ENCODE peak calls at places on chromosomes 11 and 22, in six cellular contexts. One of them, this sample, is unnamed.

GRCh38 chr22:26380072-26380471 is 49.0 kb upstream of the ASPHD2 start:
- DNase-seq in lung: no peak
- DNase-seq in fibroblast of mammary gland: no peak
- DNase-seq in A549: no peak
- DNase-seq in foreskin fibroblast: no peak
- DNase-seq in activated CD8-positive, alpha-beta T cell treated with anti-CD3 and anti-CD28 coated beads for 36 hours: no peak
- DNase-seq in this sample: no peak

GRCh38 chr11:15912825-15913224 is 443.5 kb downstream of the SOX6 start:
- DNase-seq in lung: no peak
- DNase-seq in fibroblast of mammary gland: no peak
- DNase-seq in A549: no peak
- DNase-seq in foreskin fibroblast: no peak
- DNase-seq in activated CD8-positive, alpha-beta T cell treated with anti-CD3 and anti-CD28 coated beads for 36 hours: no peak
- DNase-seq in this sample: no peak

GRCh38 chr22:30457964-30458363 is 13.9 kb downstream of the SEC14L3 start:
- DNase-seq in lung: no peak
- DNase-seq in fibroblast of mammary gland: peak
- DNase-seq in A549: no peak
- DNase-seq in foreskin fibroblast: peak
- DNase-seq in activated CD8-positive, alpha-beta T cell treated with anti-CD3 and anti-CD28 coated beads for 36 hours: no peak
- DNase-seq in this sample: no peak

GRCh38 chr11:123082977-123083376 is 21.0 kb upstream of the HSPA8 start:
- DNase-seq in lung: no peak
- DNase-seq in fibroblast of mammary gland: no peak
- DNase-seq in A549: no peak
- DNase-seq in foreskin fibroblast: no peak
- DNase-seq in activated CD8-positive, alpha-beta T cell treated with anti-CD3 and anti-CD28 coated beads for 36 hours: no peak
- DNase-seq in this sample: no peak

GRCh38 chr11:36452231-36452630 is 57.8 kb downstream of the TRAF6 start:
- DNase-seq in lung: no peak
- DNase-seq in fibroblast of mammary gland: no peak
- DNase-seq in A549: no peak
- DNase-seq in foreskin fibroblast: no peak
- DNase-seq in activated CD8-positive, alpha-beta T cell treated with anti-CD3 and anti-CD28 coated beads for 36 hours: peak
- DNase-seq in this sample: no peak

GRCh38 chr22:20803696-20804324 is 29.9 kb downstream of the SERPIND1 start:
- DNase-seq in lung: no peak
- DNase-seq in fibroblast of mammary gland: peak
- DNase-seq in A549: peak
- DNase-seq in foreskin fibroblast: peak
- DNase-seq in activated CD8-positive, alpha-beta T cell treated with anti-CD3 and anti-CD28 coated beads for 36 hours: peak
- DNase-seq in this sample: no peak

GRCh38 chr11:115944596-115944995 is 440.4 kb upstream of the CADM1 start:
- DNase-seq in lung: no peak
- DNase-seq in fibroblast of mammary gland: no peak
- DNase-seq in A549: no peak
- DNase-seq in foreskin fibroblast: no peak
- DNase-seq in activated CD8-positive, alpha-beta T cell treated with anti-CD3 and anti-CD28 coated beads for 36 hours: no peak
- DNase-seq in this sample: no peak

GRCh38 chr11:16133867-16134266 is 222.5 kb downstream of the SOX6 start:
- DNase-seq in lung: no peak
- DNase-seq in fibroblast of mammary gland: peak
- DNase-seq in A549: no peak
- DNase-seq in foreskin fibroblast: no peak
- DNase-seq in activated CD8-positive, alpha-beta T cell treated with anti-CD3 and anti-CD28 coated beads for 36 hours: no peak
- DNase-seq in this sample: no peak

GRCh38 chr22:49627217-49628181 is 200.2 kb downstream of the BRD1 start:
- DNase-seq in lung: no peak
- DNase-seq in fibroblast of mammary gland: no peak
- DNase-seq in A549: no peak
- DNase-seq in foreskin fibroblast: no peak
- DNase-seq in activated CD8-positive, alpha-beta T cell treated with anti-CD3 and anti-CD28 coated beads for 36 hours: no peak
- DNase-seq in this sample: no peak

GRCh38 chr22:28021998-28022660 is 103.1 kb upstream of the PITPNB start:
- DNase-seq in lung: no peak
- DNase-seq in fibroblast of mammary gland: no peak
- DNase-seq in A549: no peak
- DNase-seq in foreskin fibroblast: no peak
- DNase-seq in activated CD8-positive, alpha-beta T cell treated with anti-CD3 and anti-CD28 coated beads for 36 hours: no peak
- DNase-seq in this sample: no peak

GRCh38 chr22:29830585-29830984 is 7.5 kb downstream of the ASCC2 start:
- DNase-seq in lung: no peak
- DNase-seq in fibroblast of mammary gland: peak
- DNase-seq in A549: no peak
- DNase-seq in foreskin fibroblast: no peak
- DNase-seq in activated CD8-positive, alpha-beta T cell treated with anti-CD3 and anti-CD28 coated beads for 36 hours: no peak
- DNase-seq in this sample: no peak

GRCh38 chr11:23010790-23011340 is 150.6 kb upstream of the CCDC179 start:
- DNase-seq in lung: no peak
- DNase-seq in fibroblast of mammary gland: no peak
- DNase-seq in A549: no peak
- DNase-seq in foreskin fibroblast: no peak
- DNase-seq in activated CD8-positive, alpha-beta T cell treated with anti-CD3 and anti-CD28 coated beads for 36 hours: no peak
- DNase-seq in this sample: no peak

GRCh38 chr11:76789443-76789719 is 6.2 kb downstream of the TSKU start:
- DNase-seq in lung: no peak
- DNase-seq in fibroblast of mammary gland: no peak
- DNase-seq in A549: no peak
- DNase-seq in foreskin fibroblast: no peak
- DNase-seq in activated CD8-positive, alpha-beta T cell treated with anti-CD3 and anti-CD28 coated beads for 36 hours: no peak
- DNase-seq in this sample: no peak

GRCh38 chr11:6686006-6686405 is 2.9 kb upstream of the MRPL17 start:
- DNase-seq in lung: no peak
- DNase-seq in fibroblast of mammary gland: peak
- DNase-seq in A549: no peak
- DNase-seq in foreskin fibroblast: no peak
- DNase-seq in activated CD8-positive, alpha-beta T cell treated with anti-CD3 and anti-CD28 coated beads for 36 hours: no peak
- DNase-seq in this sample: no peak

GRCh38 chr11:126837581-126837980 is 163.0 kb downstream of the KIRREL3 start:
- DNase-seq in lung: no peak
- DNase-seq in fibroblast of mammary gland: no peak
- DNase-seq in A549: no peak
- DNase-seq in foreskin fibroblast: no peak
- DNase-seq in activated CD8-positive, alpha-beta T cell treated with anti-CD3 and anti-CD28 coated beads for 36 hours: no peak
- DNase-seq in this sample: no peak

GRCh38 chr11:125070699-125071254 is 7.7 kb downstream of the SLC37A2 start:
- DNase-seq in lung: peak
- DNase-seq in fibroblast of mammary gland: peak
- DNase-seq in A549: no peak
- DNase-seq in foreskin fibroblast: peak
- DNase-seq in activated CD8-positive, alpha-beta T cell treated with anti-CD3 and anti-CD28 coated beads for 36 hours: peak
- DNase-seq in this sample: no peak

GRCh38 chr11:46345131-46345597 is 2.1 kb upstream of the DGKZ start:
- DNase-seq in lung: peak
- DNase-seq in fibroblast of mammary gland: no peak
- DNase-seq in A549: no peak
- DNase-seq in foreskin fibroblast: no peak
- DNase-seq in activated CD8-positive, alpha-beta T cell treated with anti-CD3 and anti-CD28 coated beads for 36 hours: peak
- DNase-seq in this sample: no peak

DNA sequence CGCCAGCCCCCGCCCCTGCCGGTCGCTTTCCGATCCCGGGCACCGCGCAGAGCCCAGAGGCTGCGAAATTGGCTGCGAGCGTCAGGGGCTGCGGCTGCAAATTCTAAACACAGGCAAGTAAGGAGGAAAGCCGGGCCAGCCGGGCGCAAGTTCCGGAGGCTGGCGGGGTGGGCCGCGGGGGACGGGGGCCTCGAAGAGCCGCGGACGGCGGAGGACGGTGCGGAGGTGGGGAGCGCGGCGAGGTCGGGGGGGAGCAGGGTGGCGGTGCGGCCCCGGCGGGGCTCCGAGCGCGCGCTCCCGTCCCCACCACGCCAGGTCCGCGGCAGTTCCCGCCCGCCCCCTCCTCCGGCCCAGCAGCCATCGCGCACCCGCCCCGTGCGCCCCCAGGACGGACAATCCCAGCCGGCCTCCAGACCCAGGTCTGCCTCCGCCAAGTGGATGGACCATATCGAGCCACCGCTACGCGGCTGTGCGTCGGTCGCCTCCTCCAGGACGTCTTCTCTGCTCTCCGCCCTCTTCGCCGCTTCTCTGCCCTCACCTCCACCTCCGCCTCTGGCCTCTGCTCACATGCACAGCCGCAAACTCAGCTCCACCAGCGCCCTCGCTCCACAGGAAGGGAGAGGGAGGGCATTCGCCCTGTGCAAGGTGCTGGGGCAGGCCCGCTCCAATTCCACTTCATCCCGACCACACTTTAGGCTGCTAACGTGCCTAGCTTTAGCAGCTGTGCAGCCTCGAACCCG is 7.2 kb downstream of the ELFN2 start:
- DNase-seq in lung: no peak
- DNase-seq in fibroblast of mammary gland: no peak
- DNase-seq in A549: no peak
- DNase-seq in foreskin fibroblast: no peak
- DNase-seq in activated CD8-positive, alpha-beta T cell treated with anti-CD3 and anti-CD28 coated beads for 36 hours: peak
- DNase-seq in this sample: no peak
- TF ChIP-seq CTCF in lung: no peak
- TF ChIP-seq CTCF in fibroblast of mammary gland: no peak
- TF ChIP-seq CTCF in A549: no peak
- TF ChIP-seq CTCF in foreskin fibroblast: no peak
- TF ChIP-seq CTCF in activated CD8-positive, alpha-beta T cell treated with anti-CD3 and anti-CD28 coated beads for 36 hours: no peak
- TF ChIP-seq CTCF in this sample: no peak

GRCh38 chr11:60625262-60625661 is 74.2 kb upstream of the MS4A8 start:
- DNase-seq in lung: no peak
- DNase-seq in fibroblast of mammary gland: peak
- DNase-seq in A549: peak
- DNase-seq in foreskin fibroblast: no peak
- DNase-seq in activated CD8-positive, alpha-beta T cell treated with anti-CD3 and anti-CD28 coated beads for 36 hours: peak
- DNase-seq in this sample: no peak
- TF ChIP-seq CTCF in lung: no peak
- TF ChIP-seq CTCF in fibroblast of mammary gland: peak
- TF ChIP-seq CTCF in A549: no peak
- TF ChIP-seq CTCF in foreskin fibroblast: no peak
- TF ChIP-seq CTCF in activated CD8-positive, alpha-beta T cell treated with anti-CD3 and anti-CD28 coated beads for 36 hours: no peak
- TF ChIP-seq CTCF in this sample: peak

GRCh38 chr22:37472418-37473006 is 13.7 kb downstream of the MFNG start:
- DNase-seq in lung: no peak
- DNase-seq in fibroblast of mammary gland: peak
- DNase-seq in A549: peak
- DNase-seq in foreskin fibroblast: no peak
- DNase-seq in activated CD8-positive, alpha-beta T cell treated with anti-CD3 and anti-CD28 coated beads for 36 hours: peak
- DNase-seq in this sample: no peak
- TF ChIP-seq CTCF in lung: no peak
- TF ChIP-seq CTCF in fibroblast of mammary gland: peak
- TF ChIP-seq CTCF in A549: peak
- TF ChIP-seq CTCF in foreskin fibroblast: peak
- TF ChIP-seq CTCF in activated CD8-positive, alpha-beta T cell treated with anti-CD3 and anti-CD28 coated beads for 36 hours: peak
- TF ChIP-seq CTCF in this sample: peak

DNA sequence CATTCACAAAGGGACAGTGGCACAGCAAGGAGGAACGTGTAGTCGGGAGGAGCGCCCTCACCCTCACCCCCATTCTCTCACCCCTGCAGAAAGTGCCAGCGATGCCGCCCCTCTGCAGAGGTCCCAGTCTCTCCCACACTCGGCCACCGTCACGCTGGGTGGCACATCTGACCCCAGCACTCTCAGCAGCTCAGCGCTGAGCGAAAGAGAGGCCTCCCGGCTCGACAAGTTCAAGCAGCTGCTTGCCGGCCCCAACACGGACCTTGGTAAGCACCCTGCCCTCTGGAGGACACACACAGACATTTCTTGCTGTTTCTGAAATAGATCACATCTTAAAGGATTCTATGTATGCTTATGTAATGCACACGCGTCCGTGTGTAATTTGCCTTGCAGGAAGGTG is 34.9 kb downstream of the TBC1D22A start:
- DNase-seq in lung: no peak
- DNase-seq in fibroblast of mammary gland: peak
- DNase-seq in A549: peak
- DNase-seq in foreskin fibroblast: peak
- DNase-seq in activated CD8-positive, alpha-beta T cell treated with anti-CD3 and anti-CD28 coated beads for 36 hours: no peak
- DNase-seq in this sample: no peak
- TF ChIP-seq CTCF in lung: no peak
- TF ChIP-seq CTCF in fibroblast of mammary gland: peak
- TF ChIP-seq CTCF in A549: peak
- TF ChIP-seq CTCF in foreskin fibroblast: peak
- TF ChIP-seq CTCF in activated CD8-positive, alpha-beta T cell treated with anti-CD3 and anti-CD28 coated beads for 36 hours: no peak
- TF ChIP-seq CTCF in this sample: no peak

GRCh38 chr11:67695606-67696005 is 21.2 kb upstream of the ALDH3B2 start:
- DNase-seq in lung: no peak
- DNase-seq in fibroblast of mammary gland: no peak
- DNase-seq in A549: no peak
- DNase-seq in foreskin fibroblast: no peak
- DNase-seq in activated CD8-positive, alpha-beta T cell treated with anti-CD3 and anti-CD28 coated beads for 36 hours: no peak
- DNase-seq in this sample: no peak

GRCh38 chr11:67687986-67688385 is 13.6 kb upstream of the ALDH3B2 start:
- DNase-seq in lung: no peak
- DNase-seq in fibroblast of mammary gland: no peak
- DNase-seq in A549: no peak
- DNase-seq in foreskin fibroblast: no peak
- DNase-seq in activated CD8-positive, alpha-beta T cell treated with anti-CD3 and anti-CD28 coated beads for 36 hours: no peak
- DNase-seq in this sample: no peak

GRCh38 chr11:67689178-67689577 is 14.8 kb upstream of the ALDH3B2 start:
- DNase-seq in lung: no peak
- DNase-seq in fibroblast of mammary gland: no peak
- DNase-seq in A549: no peak
- DNase-seq in foreskin fibroblast: no peak
- DNase-seq in activated CD8-positive, alpha-beta T cell treated with anti-CD3 and anti-CD28 coated beads for 36 hours: peak
- DNase-seq in this sample: no peak

GRCh38 chr11:67694875-67695555 is 20.6 kb upstream of the ALDH3B2 start:
- DNase-seq in lung: no peak
- DNase-seq in fibroblast of mammary gland: no peak
- DNase-seq in A549: no peak
- DNase-seq in foreskin fibroblast: no peak
- DNase-seq in activated CD8-positive, alpha-beta T cell treated with anti-CD3 and anti-CD28 coated beads for 36 hours: no peak
- DNase-seq in this sample: no peak

GRCh38 chr11:67691149-67691548 is 16.7 kb upstream of the ALDH3B2 start:
- DNase-seq in lung: no peak
- DNase-seq in fibroblast of mammary gland: no peak
- DNase-seq in A549: no peak
- DNase-seq in foreskin fibroblast: no peak
- DNase-seq in activated CD8-positive, alpha-beta T cell treated with anti-CD3 and anti-CD28 coated beads for 36 hours: no peak
- DNase-seq in this sample: no peak
- TF ChIP-seq CTCF in lung: no peak
- TF ChIP-seq CTCF in fibroblast of mammary gland: peak
- TF ChIP-seq CTCF in A549: peak
- TF ChIP-seq CTCF in foreskin fibroblast: peak
- TF ChIP-seq CTCF in activated CD8-positive, alpha-beta T cell treated with anti-CD3 and anti-CD28 coated beads for 36 hours: peak
- TF ChIP-seq CTCF in this sample: no peak

DNA sequence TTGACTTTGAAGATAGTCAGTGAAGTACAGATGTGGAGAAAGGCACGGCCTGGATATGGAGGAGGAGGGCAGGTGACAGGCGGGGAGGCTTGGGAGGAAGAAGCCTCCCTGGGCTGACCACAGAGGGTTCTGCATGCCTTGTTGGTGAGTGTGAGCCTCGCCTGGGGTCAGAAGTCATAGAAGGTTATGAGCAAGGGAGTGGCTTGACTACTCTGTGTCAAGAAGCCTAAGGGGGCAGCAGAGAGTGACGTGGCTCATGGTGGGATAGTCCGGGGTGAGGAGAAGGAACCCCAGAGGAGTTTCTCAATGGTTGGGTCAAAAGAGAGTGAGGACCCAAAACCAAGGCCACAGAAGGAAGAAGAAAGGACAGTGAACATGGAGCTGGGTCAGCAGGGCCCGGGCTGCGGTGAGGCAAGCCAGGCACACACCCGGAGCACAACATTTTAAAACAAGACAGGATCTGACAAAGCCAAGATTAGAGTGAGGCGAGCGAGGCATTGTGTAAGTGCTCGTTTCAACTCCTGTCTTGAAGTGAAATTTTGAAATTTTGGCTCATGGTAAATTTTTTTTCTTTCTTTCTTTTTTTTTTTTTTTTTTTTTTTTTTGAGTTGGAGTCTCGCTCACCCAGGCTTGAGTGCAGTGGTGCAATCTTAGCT is 31.9 kb downstream of the PDGFB start:
- DNase-seq in lung: no peak
- DNase-seq in fibroblast of mammary gland: peak
- DNase-seq in A549: peak
- DNase-seq in foreskin fibroblast: peak
- DNase-seq in activated CD8-positive, alpha-beta T cell treated with anti-CD3 and anti-CD28 coated beads for 36 hours: no peak
- DNase-seq in this sample: no peak
- TF ChIP-seq CTCF in lung: no peak
- TF ChIP-seq CTCF in fibroblast of mammary gland: no peak
- TF ChIP-seq CTCF in A549: no peak
- TF ChIP-seq CTCF in foreskin fibroblast: no peak
- TF ChIP-seq CTCF in activated CD8-positive, alpha-beta T cell treated with anti-CD3 and anti-CD28 coated beads for 36 hours: no peak
- TF ChIP-seq CTCF in this sample: no peak